ENCODE peak calls at places on chromosomes 6 and 20, in four cellular contexts. C is upper lobe of left lung, E is HCT116, K is A549. R is an unnamed sample. For H3K9me3 and H3K4me1, the result is how much of the 10 kb centered on the place peaks cover.

GRCh38 chr20:32036716-32037355 is 15.2 kb upstream of the HCK start:
- DNase-seq in E (no peak), C (no peak), K (no peak), R (no peak)

GRCh38 chr6:104682722-104683643 is 176.7 kb downstream of the HACE1 start:
- DNase-seq in K (peak), C (peak), E (peak), R (peak)

GRCh38 chr6:157514659-157515496 is 133.9 kb downstream of the ZDHHC14 start:
- DNase-seq in K (peak), C (no peak), E (no peak), R (no peak)

GRCh38 chr6:33008944-33009861 is at the start of gene HLA-DOA:
- DNase-seq in K (peak), E (peak), C (peak), R (peak)

GRCh38 chr6:141077355-141078333 is 1055.1 kb upstream of the GJE1 start:
- DNase-seq in C (peak), K (peak), E (peak), R (no peak)

GRCh38 chr20:49386848-49387605 is 95.4 kb downstream of the KCNB1 start:
- DNase-seq in C (no peak), E (no peak), K (no peak), R (no peak)

GRCh38 chr20:53829706-53830521 is 236.3 kb upstream of the ZNF217 start:
- DNase-seq in C (no peak), K (peak), E (no peak), R (peak)

GRCh38 chr6:98957440-98957839 is 9.7 kb upstream of the FBXL4 start:
- DNase-seq in E (peak), K (no peak), C (no peak), R (no peak)

GRCh38 chr6:54846243-54846856 is at the start of gene FAM83B:
- DNase-seq in C (peak), E (peak), K (no peak), R (no peak)

DNA sequence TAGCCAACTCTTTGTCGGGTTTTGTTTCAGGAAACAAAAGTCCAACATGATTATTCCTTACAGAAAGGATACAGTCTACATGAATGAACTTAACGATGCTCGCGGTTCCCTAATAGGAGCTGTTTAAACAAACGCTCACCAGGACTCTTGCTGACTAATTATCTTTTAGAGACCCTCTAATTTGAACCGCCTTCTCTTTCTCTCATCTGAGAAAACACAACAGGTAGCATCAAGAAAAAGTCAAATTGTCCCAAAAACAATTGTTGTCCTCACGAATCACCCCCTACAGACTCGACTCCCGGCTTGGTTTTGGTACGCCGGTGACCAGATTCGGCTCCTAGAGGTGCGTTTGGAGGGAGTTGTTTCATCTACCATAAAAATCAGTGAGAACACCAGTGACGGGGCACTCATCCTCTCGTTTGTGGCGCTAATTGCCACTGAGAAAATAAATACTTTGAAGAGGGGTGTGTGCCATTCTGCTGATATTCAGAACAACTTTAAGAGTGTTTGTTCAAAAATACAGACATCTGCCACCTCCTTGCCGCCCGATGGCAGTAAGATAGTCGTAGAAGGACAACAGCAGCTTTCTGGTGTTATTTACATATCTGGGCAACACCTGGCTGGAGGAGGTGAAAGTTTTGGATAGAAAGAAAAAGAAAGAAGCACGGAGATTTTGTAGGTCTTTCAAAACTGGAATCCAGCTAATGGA is 1.1 kb upstream of the SIM1 start:
- DNase-seq in C (no peak), K (no peak), E (no peak), R (no peak)
- H3K9me3 ChIP-seq in C (under half), K (under half), E (under half), R (under half)

GRCh38 chr6:392441-393390 is 1.2 kb downstream of the IRF4 start:
- DNase-seq in E (no peak), C (peak), K (no peak), R (peak)
- H3K27ac ChIP-seq in E (no peak), C (no peak), K (no peak), R (no peak)

GRCh38 chr6:42441059-42441471 is 10.7 kb downstream of the TRERF1 start:
- DNase-seq in K (no peak), C (no peak), E (no peak), R (no peak)
- H3K4me1 ChIP-seq in K (under half), C (under half), E (under half), R (under half)

GRCh38 chr20:41571006-41571405 is 47.2 kb downstream of the CHD6 start:
- DNase-seq in K (no peak), E (no peak), C (no peak), R (no peak)

GRCh38 chr20:41574802-41575389 is 43.3 kb downstream of the CHD6 start:
- DNase-seq in E (no peak), C (no peak), K (no peak), R (no peak)

GRCh38 chr20:41573955-41574354 is 44.2 kb downstream of the CHD6 start:
- DNase-seq in K (no peak), E (no peak), C (no peak), R (no peak)

GRCh38 chr20:41570552-41570951 is 47.6 kb downstream of the CHD6 start:
- DNase-seq in C (no peak), E (no peak), K (no peak), R (no peak)

DNA sequence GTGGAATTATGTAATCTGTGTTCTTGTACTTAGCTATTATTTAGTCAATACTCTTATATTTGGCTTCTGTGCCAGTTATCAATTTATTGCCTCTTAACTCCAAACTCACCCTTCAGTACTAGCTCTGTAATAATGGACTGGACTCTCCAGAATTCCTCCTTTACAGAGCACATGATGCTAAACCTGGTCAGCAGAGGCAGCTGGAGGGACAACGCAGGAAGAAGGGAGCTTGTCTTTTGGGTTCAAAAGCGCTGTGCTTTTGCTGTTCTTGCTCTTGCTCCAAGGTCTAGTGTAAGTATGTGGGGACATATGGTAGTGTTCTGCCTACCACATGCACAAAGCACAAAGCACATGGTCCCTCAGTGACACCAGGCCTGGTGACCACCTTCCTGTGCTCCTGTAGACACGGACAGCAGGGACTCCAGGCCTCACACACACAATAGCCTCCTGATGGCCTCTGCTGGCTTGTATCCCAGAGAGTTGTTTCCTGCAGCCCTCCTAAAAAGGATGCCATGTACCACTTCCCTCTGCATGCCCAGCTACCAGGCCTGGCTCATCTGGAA is 46.1 kb downstream of the CHD6 start:
- DNase-seq in E (no peak), K (no peak), C (no peak), R (no peak)
- H3K9me3 ChIP-seq in E (under half), K (under half), C (under half), R (under half)

GRCh38 chr6:20331625-20332024 is 70.1 kb upstream of the E2F3 start:
- DNase-seq in C (no peak), E (no peak), K (no peak), R (no peak)
- H3K27ac ChIP-seq in C (no peak), E (no peak), K (no peak), R (no peak)

R was measured in CD8-positive, alpha-beta memory T cell.